ENCODE peak calls at places on chromosomes 7 and 10, in five cellular contexts. Z is left ventricle myocardium inferior, V is ovary, W is body of pancreas, H is AG04450. A is an unnamed sample.
A peak's percentile ranks its signal among the peaks of the same experiment; 100 is the strongest.

GRCh38 chr10:35924726-35925125 is 282.6 kb upstream of the FZD8 start:
- DNase-seq in Z (no peak), V (no peak), W (no peak), H (no peak), A (no peak)

GRCh38 chr7:163971-164881 is 28.1 kb upstream of the FAM20C start:
- DNase-seq in Z (no peak), V (peak; percentile 27), W (peak; percentile 10), H (no peak), A (peak; percentile 38)

GRCh38 chr10:95246582-95247051 is 44.2 kb downstream of the PDLIM1 start:
- DNase-seq in Z (peak; percentile 68), V (peak; percentile 47), W (peak; percentile 72), H (no peak), A (peak; percentile 82)

GRCh38 chr10:75191821-75192568 is 18.6 kb upstream of the VDAC2 start:
- DNase-seq in Z (peak; percentile 52), V (peak; percentile 76), W (peak; percentile 71), H (peak; percentile 73), A (peak; percentile 62)

GRCh38 chr7:11427686-11428273 is 404.2 kb downstream of the THSD7A start:
- DNase-seq in Z (no peak), V (no peak), W (no peak), H (peak; percentile 46), A (no peak)

GRCh38 chr7:17062433-17063383 is 180.9 kb upstream of the AGR3 start:
- DNase-seq in Z (no peak), V (no peak), W (no peak), H (no peak), A (no peak)

GRCh38 chr10:88781206-88781605 is 21.3 kb upstream of the LIPM start:
- DNase-seq in Z (no peak), V (no peak), W (no peak), H (no peak), A (no peak)

GRCh38 chr10:58384999-58385783 is at the start of gene TFAM:
- DNase-seq in Z (peak; percentile 98), V (peak; percentile 99), W (peak; percentile 93), H (peak; percentile 88), A (peak; percentile 99)

GRCh38 chr10:14325325-14325955 is 5.3 kb downstream of the FRMD4A start:
- DNase-seq in Z (peak; percentile 22), V (peak; percentile 46), W (peak; percentile 44), H (no peak), A (peak; percentile 80)

GRCh38 chr10:69452676-69453415 is 1.6 kb downstream of the TSPAN15 start:
- DNase-seq in Z (no peak), V (no peak), W (no peak), H (no peak), A (no peak)

GRCh38 chr10:69451784-69452251 is 553 bp downstream of the TSPAN15 start:
- DNase-seq in Z (no peak), V (no peak), W (peak; percentile 79), H (no peak), A (no peak)

GRCh38 chr10:69446650-69447151 is 4.6 kb upstream of the TSPAN15 start:
- DNase-seq in Z (no peak), V (no peak), W (no peak), H (peak; percentile 37), A (no peak)

GRCh38 chr10:69451209-69451783 is at the start of gene TSPAN15:
- DNase-seq in Z (peak; percentile 92), V (peak; percentile 80), W (peak; percentile 92), H (no peak), A (peak; percentile 95)

DNA sequence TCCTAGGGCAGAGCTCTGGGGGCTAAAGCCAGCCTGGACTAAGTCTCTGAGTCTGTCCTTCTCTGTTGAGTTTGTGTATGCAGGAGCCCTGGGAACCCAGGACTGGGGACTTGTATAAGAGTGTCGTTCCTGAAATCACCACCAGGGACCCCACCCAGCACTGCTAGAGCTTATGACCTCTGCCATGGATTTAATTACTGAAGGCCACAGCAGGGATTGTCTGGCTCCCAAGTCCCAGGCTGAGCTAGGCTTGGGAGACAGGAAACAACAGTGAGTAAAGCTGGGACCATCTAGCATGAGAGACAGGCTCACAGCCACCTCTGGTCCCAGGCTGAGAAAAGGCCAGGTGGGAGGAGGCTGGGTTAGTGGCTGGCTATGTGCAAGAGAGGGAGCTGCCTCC is 1.4 kb upstream of the TSPAN15 start:
- DNase-seq in Z (no peak), V (no peak), W (peak; percentile 75), H (no peak), A (no peak)
- H3K27ac ChIP-seq in Z (peak overlapping the region; percentile 82), V (no peak overlapping the region), W (peak overlapping the region; percentile 59), H (no peak overlapping the region), A (no peak overlapping the region)

DNA sequence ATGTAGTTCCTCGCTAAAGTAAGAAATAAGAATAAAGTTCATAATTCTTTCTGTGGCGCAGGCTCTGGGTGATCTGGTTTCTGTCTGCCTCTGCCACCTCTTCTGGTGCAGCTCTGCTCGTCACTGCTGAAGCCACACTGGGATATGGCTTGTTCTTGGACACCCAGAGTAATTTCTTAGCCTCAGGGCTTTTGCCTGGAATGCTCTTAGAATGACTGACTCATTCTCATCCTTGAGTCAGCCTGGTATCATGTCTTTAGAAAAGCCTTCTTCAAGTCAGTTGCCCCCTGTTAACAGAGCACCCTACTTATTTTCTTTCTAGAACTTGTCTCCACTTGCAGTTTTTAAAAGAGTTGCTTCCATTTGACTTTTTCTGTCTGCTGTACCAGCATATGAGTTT is 2.0 kb downstream of the ZSCAN25 start:
- DNase-seq in Z (no peak), V (no peak), W (no peak), H (no peak), A (no peak)
- H3K4me3 ChIP-seq in Z (no peak overlapping the region), V (no peak overlapping the region), W (no peak overlapping the region), H (no peak overlapping the region), A (no peak overlapping the region)

DNA sequence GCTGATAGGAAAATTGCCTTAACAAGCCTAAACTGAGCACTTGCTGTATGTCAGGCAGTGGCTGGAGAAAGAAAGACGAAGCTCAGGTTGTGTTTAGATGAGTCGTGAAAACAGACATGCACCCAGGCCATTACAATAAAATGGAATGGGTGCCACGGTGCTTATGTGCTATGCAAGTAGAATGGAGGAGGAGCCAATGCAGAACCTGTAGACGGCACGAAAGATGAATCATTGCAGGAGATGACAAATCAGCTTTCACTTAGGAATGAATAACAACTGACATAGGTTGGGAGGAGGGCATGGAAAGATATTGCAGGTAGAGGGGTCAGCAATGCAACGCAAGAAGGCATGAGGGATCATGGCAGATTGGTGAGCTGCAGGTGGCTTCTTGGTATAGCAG is 61.2 kb upstream of the ARHGAP21 start:
- DNase-seq in Z (no peak), V (no peak), W (no peak), H (no peak), A (no peak)
- H3K27ac ChIP-seq in Z (no peak overlapping the region), V (no peak overlapping the region), W (no peak overlapping the region), H (no peak overlapping the region), A (no peak overlapping the region)

GRCh38 chr7:74483402-74484336 is 30.0 kb downstream of the GTF2IRD1 start:
- DNase-seq in Z (no peak), V (no peak), W (peak; percentile 60), H (no peak), A (no peak)
- H3K4me3 ChIP-seq in Z (no peak overlapping the region), V (no peak overlapping the region), W (no peak overlapping the region), H (no peak overlapping the region), A (no peak overlapping the region)

A was measured in aorta.